ENCODE peak calls at places on chromosomes 6 and 20, in five cellular contexts. One of them, this sample, is unnamed.

GRCh38 chr6:150033197-150033771 is 8.0 kb upstream of the RAET1L start:
- DNase-seq in activated naive CD4-positive, alpha-beta T cell treated with anti-CD3 and anti-CD28 coated beads, Interleukin-2, amount 50 U/mL, for 72 hours: no peak
- DNase-seq in T-helper 9 cell: no peak
- DNase-seq in naive thymus-derived CD8-positive, alpha-beta T cell: no peak
- DNase-seq in NCI-H774: no peak
- DNase-seq in this sample: no peak

GRCh38 chr6:41639556-41640371 is 1.5 kb downstream of the MDFI start:
- DNase-seq in naive thymus-derived CD8-positive, alpha-beta T cell: peak
- DNase-seq in T-helper 9 cell: no peak
- DNase-seq in activated naive CD4-positive, alpha-beta T cell treated with anti-CD3 and anti-CD28 coated beads, Interleukin-2, amount 50 U/mL, for 72 hours: no peak
- DNase-seq in NCI-H774: no peak
- DNase-seq in this sample: no peak

GRCh38 chr20:90651-91050 is 3.2 kb downstream of the DEFB125 start:
- DNase-seq in naive thymus-derived CD8-positive, alpha-beta T cell: no peak
- DNase-seq in activated naive CD4-positive, alpha-beta T cell treated with anti-CD3 and anti-CD28 coated beads, Interleukin-2, amount 50 U/mL, for 72 hours: no peak
- DNase-seq in T-helper 9 cell: no peak
- DNase-seq in NCI-H774: no peak
- DNase-seq in this sample: no peak

GRCh38 chr20:63553251-63553932 is 567 bp upstream of the FNDC11 start:
- DNase-seq in activated naive CD4-positive, alpha-beta T cell treated with anti-CD3 and anti-CD28 coated beads, Interleukin-2, amount 50 U/mL, for 72 hours: peak
- DNase-seq in T-helper 9 cell: peak
- DNase-seq in NCI-H774: peak
- DNase-seq in naive thymus-derived CD8-positive, alpha-beta T cell: peak
- DNase-seq in this sample: peak

GRCh38 chr6:40903456-40903855 is 135.6 kb downstream of the UNC5CL start:
- DNase-seq in NCI-H774: no peak
- DNase-seq in activated naive CD4-positive, alpha-beta T cell treated with anti-CD3 and anti-CD28 coated beads, Interleukin-2, amount 50 U/mL, for 72 hours: no peak
- DNase-seq in naive thymus-derived CD8-positive, alpha-beta T cell: no peak
- DNase-seq in T-helper 9 cell: no peak
- DNase-seq in this sample: no peak

GRCh38 chr20:40090236-40090635 is 598.8 kb downstream of the MAFB start:
- DNase-seq in NCI-H774: no peak
- DNase-seq in T-helper 9 cell: no peak
- DNase-seq in activated naive CD4-positive, alpha-beta T cell treated with anti-CD3 and anti-CD28 coated beads, Interleukin-2, amount 50 U/mL, for 72 hours: no peak
- DNase-seq in naive thymus-derived CD8-positive, alpha-beta T cell: no peak
- DNase-seq in this sample: no peak

GRCh38 chr6:83311231-83311630 is 118.1 kb downstream of the RWDD2A start:
- DNase-seq in T-helper 9 cell: no peak
- DNase-seq in NCI-H774: no peak
- DNase-seq in activated naive CD4-positive, alpha-beta T cell treated with anti-CD3 and anti-CD28 coated beads, Interleukin-2, amount 50 U/mL, for 72 hours: no peak
- DNase-seq in naive thymus-derived CD8-positive, alpha-beta T cell: no peak
- DNase-seq in this sample: no peak

GRCh38 chr6:89536230-89536629 is 102.3 kb downstream of the LYRM2 start:
- DNase-seq in activated naive CD4-positive, alpha-beta T cell treated with anti-CD3 and anti-CD28 coated beads, Interleukin-2, amount 50 U/mL, for 72 hours: no peak
- DNase-seq in T-helper 9 cell: no peak
- DNase-seq in NCI-H774: peak
- DNase-seq in naive thymus-derived CD8-positive, alpha-beta T cell: no peak
- DNase-seq in this sample: no peak

GRCh38 chr6:149990109-149990671 is 26.4 kb downstream of the ULBP1 start:
- DNase-seq in naive thymus-derived CD8-positive, alpha-beta T cell: no peak
- DNase-seq in T-helper 9 cell: no peak
- DNase-seq in NCI-H774: no peak
- DNase-seq in activated naive CD4-positive, alpha-beta T cell treated with anti-CD3 and anti-CD28 coated beads, Interleukin-2, amount 50 U/mL, for 72 hours: no peak
- DNase-seq in this sample: no peak

GRCh38 chr20:5070570-5070969 is 49.2 kb downstream of the PCNA start:
- DNase-seq in NCI-H774: peak
- DNase-seq in naive thymus-derived CD8-positive, alpha-beta T cell: no peak
- DNase-seq in T-helper 9 cell: no peak
- DNase-seq in activated naive CD4-positive, alpha-beta T cell treated with anti-CD3 and anti-CD28 coated beads, Interleukin-2, amount 50 U/mL, for 72 hours: no peak
- DNase-seq in this sample: no peak

GRCh38 chr20:9514461-9515210 is at the start of gene LAMP5:
- DNase-seq in activated naive CD4-positive, alpha-beta T cell treated with anti-CD3 and anti-CD28 coated beads, Interleukin-2, amount 50 U/mL, for 72 hours: no peak
- DNase-seq in naive thymus-derived CD8-positive, alpha-beta T cell: no peak
- DNase-seq in T-helper 9 cell: no peak
- DNase-seq in NCI-H774: no peak
- DNase-seq in this sample: no peak

GRCh38 chr6:142685852-142686718 is 258.9 kb downstream of the HIVEP2 start:
- DNase-seq in naive thymus-derived CD8-positive, alpha-beta T cell: peak
- DNase-seq in NCI-H774: no peak
- DNase-seq in T-helper 9 cell: no peak
- DNase-seq in activated naive CD4-positive, alpha-beta T cell treated with anti-CD3 and anti-CD28 coated beads, Interleukin-2, amount 50 U/mL, for 72 hours: no peak
- DNase-seq in this sample: no peak

GRCh38 chr6:41302638-41303037 is 16.2 kb upstream of the TREM1 start:
- DNase-seq in T-helper 9 cell: no peak
- DNase-seq in activated naive CD4-positive, alpha-beta T cell treated with anti-CD3 and anti-CD28 coated beads, Interleukin-2, amount 50 U/mL, for 72 hours: no peak
- DNase-seq in NCI-H774: no peak
- DNase-seq in naive thymus-derived CD8-positive, alpha-beta T cell: no peak
- DNase-seq in this sample: no peak

GRCh38 chr6:153814136-153814535 is 224.9 kb upstream of the OPRM1 start:
- DNase-seq in T-helper 9 cell: no peak
- DNase-seq in NCI-H774: no peak
- DNase-seq in activated naive CD4-positive, alpha-beta T cell treated with anti-CD3 and anti-CD28 coated beads, Interleukin-2, amount 50 U/mL, for 72 hours: no peak
- DNase-seq in naive thymus-derived CD8-positive, alpha-beta T cell: no peak
- DNase-seq in this sample: no peak

GRCh38 chr6:148538251-148539190 is 195.9 kb downstream of the SASH1 start:
- DNase-seq in NCI-H774: no peak
- DNase-seq in T-helper 9 cell: no peak
- DNase-seq in activated naive CD4-positive, alpha-beta T cell treated with anti-CD3 and anti-CD28 coated beads, Interleukin-2, amount 50 U/mL, for 72 hours: no peak
- DNase-seq in naive thymus-derived CD8-positive, alpha-beta T cell: no peak
- DNase-seq in this sample: no peak

GRCh38 chr6:3825331-3825831 is 23.8 kb upstream of the FAM50B start:
- DNase-seq in activated naive CD4-positive, alpha-beta T cell treated with anti-CD3 and anti-CD28 coated beads, Interleukin-2, amount 50 U/mL, for 72 hours: no peak
- DNase-seq in naive thymus-derived CD8-positive, alpha-beta T cell: no peak
- DNase-seq in T-helper 9 cell: no peak
- DNase-seq in NCI-H774: no peak
- DNase-seq in this sample: no peak

GRCh38 chr20:58224097-58224496 is 4.4 kb downstream of the ANKRD60 start:
- DNase-seq in activated naive CD4-positive, alpha-beta T cell treated with anti-CD3 and anti-CD28 coated beads, Interleukin-2, amount 50 U/mL, for 72 hours: peak
- DNase-seq in T-helper 9 cell: no peak
- DNase-seq in naive thymus-derived CD8-positive, alpha-beta T cell: no peak
- DNase-seq in NCI-H774: no peak
- DNase-seq in this sample: no peak

GRCh38 chr6:23589811-23590210 is 536.2 kb upstream of the NRSN1 start:
- DNase-seq in activated naive CD4-positive, alpha-beta T cell treated with anti-CD3 and anti-CD28 coated beads, Interleukin-2, amount 50 U/mL, for 72 hours: no peak
- DNase-seq in T-helper 9 cell: no peak
- DNase-seq in naive thymus-derived CD8-positive, alpha-beta T cell: no peak
- DNase-seq in NCI-H774: no peak
- DNase-seq in this sample: no peak

GRCh38 chr20:4545526-4545925 is 176.2 kb upstream of the PRND start:
- DNase-seq in NCI-H774: no peak
- DNase-seq in naive thymus-derived CD8-positive, alpha-beta T cell: no peak
- DNase-seq in activated naive CD4-positive, alpha-beta T cell treated with anti-CD3 and anti-CD28 coated beads, Interleukin-2, amount 50 U/mL, for 72 hours: no peak
- DNase-seq in T-helper 9 cell: no peak
- DNase-seq in this sample: no peak

GRCh38 chr20:7629880-7630279 is 310.4 kb downstream of the HAO1 start:
- DNase-seq in activated naive CD4-positive, alpha-beta T cell treated with anti-CD3 and anti-CD28 coated beads, Interleukin-2, amount 50 U/mL, for 72 hours: no peak
- DNase-seq in NCI-H774: no peak
- DNase-seq in T-helper 9 cell: no peak
- DNase-seq in naive thymus-derived CD8-positive, alpha-beta T cell: no peak
- DNase-seq in this sample: no peak

GRCh38 chr20:32474967-32475819 is 109.9 kb downstream of the NOL4L start:
- DNase-seq in activated naive CD4-positive, alpha-beta T cell treated with anti-CD3 and anti-CD28 coated beads, Interleukin-2, amount 50 U/mL, for 72 hours: no peak
- DNase-seq in NCI-H774: no peak
- DNase-seq in naive thymus-derived CD8-positive, alpha-beta T cell: peak
- DNase-seq in T-helper 9 cell: no peak
- DNase-seq in this sample: no peak

GRCh38 chr20:54438166-54438565 is 37.2 kb upstream of the DOK5 start:
- DNase-seq in T-helper 9 cell: no peak
- DNase-seq in NCI-H774: no peak
- DNase-seq in activated naive CD4-positive, alpha-beta T cell treated with anti-CD3 and anti-CD28 coated beads, Interleukin-2, amount 50 U/mL, for 72 hours: no peak
- DNase-seq in naive thymus-derived CD8-positive, alpha-beta T cell: no peak
- DNase-seq in this sample: no peak

GRCh38 chr6:127051571-127052260 is 66.8 kb upstream of the RSPO3 start:
- DNase-seq in activated naive CD4-positive, alpha-beta T cell treated with anti-CD3 and anti-CD28 coated beads, Interleukin-2, amount 50 U/mL, for 72 hours: no peak
- DNase-seq in naive thymus-derived CD8-positive, alpha-beta T cell: no peak
- DNase-seq in T-helper 9 cell: no peak
- DNase-seq in NCI-H774: no peak
- DNase-seq in this sample: no peak

GRCh38 chr6:79353226-79353625 is 118.7 kb upstream of the HMGN3 start:
- DNase-seq in activated naive CD4-positive, alpha-beta T cell treated with anti-CD3 and anti-CD28 coated beads, Interleukin-2, amount 50 U/mL, for 72 hours: no peak
- DNase-seq in T-helper 9 cell: no peak
- DNase-seq in naive thymus-derived CD8-positive, alpha-beta T cell: no peak
- DNase-seq in NCI-H774: no peak
- DNase-seq in this sample: no peak

GRCh38 chr6:116034327-116034726 is 26.4 kb downstream of the FRK start:
- DNase-seq in NCI-H774: no peak
- DNase-seq in T-helper 9 cell: no peak
- DNase-seq in naive thymus-derived CD8-positive, alpha-beta T cell: no peak
- DNase-seq in activated naive CD4-positive, alpha-beta T cell treated with anti-CD3 and anti-CD28 coated beads, Interleukin-2, amount 50 U/mL, for 72 hours: no peak
- DNase-seq in this sample: no peak

GRCh38 chr6:125307150-125307838 is 5.5 kb upstream of the HDDC2 start:
- DNase-seq in naive thymus-derived CD8-positive, alpha-beta T cell: no peak
- DNase-seq in T-helper 9 cell: no peak
- DNase-seq in activated naive CD4-positive, alpha-beta T cell treated with anti-CD3 and anti-CD28 coated beads, Interleukin-2, amount 50 U/mL, for 72 hours: no peak
- DNase-seq in NCI-H774: no peak
- DNase-seq in this sample: no peak

GRCh38 chr6:40877362-40877761 is 161.7 kb downstream of the UNC5CL start:
- DNase-seq in naive thymus-derived CD8-positive, alpha-beta T cell: no peak
- DNase-seq in T-helper 9 cell: no peak
- DNase-seq in activated naive CD4-positive, alpha-beta T cell treated with anti-CD3 and anti-CD28 coated beads, Interleukin-2, amount 50 U/mL, for 72 hours: peak
- DNase-seq in NCI-H774: no peak
- DNase-seq in this sample: no peak

GRCh38 chr20:36644713-36645109 is 1.3 kb downstream of the SLA2 start:
- DNase-seq in T-helper 9 cell: no peak
- DNase-seq in activated naive CD4-positive, alpha-beta T cell treated with anti-CD3 and anti-CD28 coated beads, Interleukin-2, amount 50 U/mL, for 72 hours: peak
- DNase-seq in naive thymus-derived CD8-positive, alpha-beta T cell: no peak
- DNase-seq in NCI-H774: no peak
- DNase-seq in this sample: peak

GRCh38 chr6:10030942-10031537 is 383.8 kb downstream of the TFAP2A start:
- DNase-seq in NCI-H774: no peak
- DNase-seq in T-helper 9 cell: no peak
- DNase-seq in naive thymus-derived CD8-positive, alpha-beta T cell: no peak
- DNase-seq in activated naive CD4-positive, alpha-beta T cell treated with anti-CD3 and anti-CD28 coated beads, Interleukin-2, amount 50 U/mL, for 72 hours: no peak
- DNase-seq in this sample: no peak

GRCh38 chr20:48275325-48275724 is 490.0 kb upstream of the SULF2 start:
- DNase-seq in naive thymus-derived CD8-positive, alpha-beta T cell: no peak
- DNase-seq in NCI-H774: no peak
- DNase-seq in T-helper 9 cell: no peak
- DNase-seq in activated naive CD4-positive, alpha-beta T cell treated with anti-CD3 and anti-CD28 coated beads, Interleukin-2, amount 50 U/mL, for 72 hours: no peak
- DNase-seq in this sample: no peak